ENCODE peak calls at places on chromosomes 16 and 17, in four cellular contexts. N is H9, D is trophoblast cell, R is H1. U is an unnamed sample.

GRCh38 chr17:19647697-19648474 is 665 bp upstream of the ALDH3A2 start:
- DNase-seq in D (peak; percentile 55), R (peak; percentile 82), N (peak; percentile 80), U (peak; percentile 92)

GRCh38 chr16:84992700-84993075 is 18.6 kb downstream of the ZDHHC7 start:
- DNase-seq in N (no peak), D (no peak), R (no peak), U (no peak)

GRCh38 chr16:1993731-1994131 is 4.0 kb downstream of the SYNGR3 start:
- DNase-seq in N (no peak), R (no peak), D (peak; percentile 36), U (no peak)

GRCh38 chr17:1252203-1252608 is 18.0 kb upstream of the BHLHA9 start:
- DNase-seq in N (no peak), R (no peak), D (no peak), U (peak; percentile 26)

GRCh38 chr17:76544123-76544915 is 4.5 kb downstream of the PRCD start:
- DNase-seq in N (peak; percentile 42), R (no peak), D (no peak), U (peak; percentile 88)

GRCh38 chr17:58329035-58329807 is 626 bp upstream of the TSPOAP1 start:
- DNase-seq in R (peak; percentile 69), N (no peak), D (peak; percentile 31), U (peak; percentile 42)

GRCh38 chr16:56423584-56424403 is 1.6 kb downstream of the AMFR start:
- DNase-seq in N (no peak), D (peak; percentile 41), R (no peak), U (peak; percentile 44)

GRCh38 chr17:73194514-73195222 is 1.8 kb downstream of the COG1 start:
- DNase-seq in R (no peak), N (no peak), D (peak; percentile 22), U (no peak)

GRCh38 chr17:69284646-69285045 is 42.3 kb downstream of the ABCA5 start:
- DNase-seq in N (no peak), D (no peak), R (no peak), U (no peak)

GRCh38 chr16:57017251-57017650 is 27.9 kb downstream of the NLRC5 start:
- DNase-seq in R (no peak), N (no peak), D (no peak), U (no peak)

GRCh38 chr17:55690105-55690508 is 32.6 kb downstream of the TMEM100 start:
- DNase-seq in N (no peak), R (no peak), D (peak; percentile 19), U (no peak)

GRCh38 chr16:19014456-19014855 is 30.7 kb downstream of the TMC7 start:
- DNase-seq in N (peak; percentile 37), R (no peak), D (no peak), U (peak; percentile 34)

GRCh38 chr16:3946604-3947180 is 66.2 kb upstream of the CREBBP start:
- DNase-seq in D (no peak), N (no peak), R (no peak), U (no peak)

GRCh38 chr17:72258711-72259110 is 137.9 kb downstream of the SOX9 start:
- DNase-seq in R (no peak), D (no peak), N (no peak), U (no peak)

GRCh38 chr17:39064374-39064773 is 87.1 kb downstream of the PLXDC1 start:
- DNase-seq in R (no peak), D (no peak), N (no peak), U (no peak)

GRCh38 chr16:79639576-79640311 is 39.2 kb upstream of the MAF start:
- DNase-seq in R (no peak), D (no peak), N (no peak), U (no peak)

GRCh38 chr17:50841949-50842354 is 6.6 kb downstream of the WFIKKN2 start:
- DNase-seq in D (peak; percentile 72), R (peak; percentile 90), N (peak; percentile 90), U (peak; percentile 81)

GRCh38 chr16:586645-587590 is 2.9 kb upstream of the RAB40C start:
- DNase-seq in R (no peak), D (peak; percentile 14), N (no peak), U (no peak)

GRCh38 chr17:28745777-28746473 is 2.1 kb downstream of the TRAF4 start:
- DNase-seq in D (peak; percentile 98), R (peak; percentile 62), N (peak; percentile 69), U (peak; percentile 83)

GRCh38 chr17:28747046-28747691 is 3.4 kb downstream of the TRAF4 start:
- DNase-seq in N (peak; percentile 52), D (peak; percentile 57), R (no peak), U (peak; percentile 78)

GRCh38 chr17:28745052-28745776 is 1.4 kb downstream of the TRAF4 start:
- DNase-seq in D (peak; percentile 54), N (peak; percentile 77), R (peak; percentile 65), U (peak; percentile 87)

GRCh38 chr17:28747801-28748750 is 4.3 kb downstream of the TRAF4 start:
- DNase-seq in R (no peak), N (peak; percentile 36), D (no peak), U (no peak)

GRCh38 chr17:28746611-28747045 is 2.8 kb downstream of the TRAF4 start:
- DNase-seq in N (peak; percentile 78), D (peak; percentile 76), R (peak; percentile 72), U (peak; percentile 62)
- H2AK5ac ChIP-seq in N (no peak overlapping the region), D (peak overlapping the region; percentile 75), R (peak overlapping the region; percentile 93), U (no peak overlapping the region)

GRCh38 chr17:56935461-56935860 is 21.6 kb upstream of the TRIM25 start:
- DNase-seq in N (no peak), D (no peak), R (no peak), U (no peak)
- H3K79me2 ChIP-seq in N (no peaks in the 10 kb centered on the region), D (no peaks in the 10 kb centered on the region), R (no peaks in the 10 kb centered on the region), U (no peaks in the 10 kb centered on the region)

DNA sequence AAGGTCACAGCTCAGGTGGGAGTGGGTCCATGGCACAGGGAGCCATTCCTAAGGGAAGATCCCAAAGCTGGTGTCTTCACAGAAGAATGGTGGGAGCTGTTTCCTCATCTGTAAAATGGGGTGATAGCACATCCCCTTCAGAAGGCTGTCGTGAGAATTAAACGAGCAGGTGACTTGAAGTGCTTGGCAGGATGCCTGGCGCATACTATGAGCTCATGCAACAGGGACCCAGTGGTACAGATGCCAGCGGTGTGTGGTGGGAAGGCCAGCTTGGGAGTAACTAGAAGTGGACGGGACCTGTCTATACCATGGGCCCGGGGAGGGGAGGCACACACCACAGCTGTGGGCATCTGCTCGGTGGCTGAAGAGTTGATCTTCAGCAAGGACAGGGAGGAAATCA is 189.3 kb upstream of the TNRC6C start:
- DNase-seq in D (no peak), N (no peak), R (no peak), U (no peak)
- H3K27ac ChIP-seq in D (no peak overlapping the region), N (no peak overlapping the region), R (no peak overlapping the region), U (no peak overlapping the region)

DNA sequence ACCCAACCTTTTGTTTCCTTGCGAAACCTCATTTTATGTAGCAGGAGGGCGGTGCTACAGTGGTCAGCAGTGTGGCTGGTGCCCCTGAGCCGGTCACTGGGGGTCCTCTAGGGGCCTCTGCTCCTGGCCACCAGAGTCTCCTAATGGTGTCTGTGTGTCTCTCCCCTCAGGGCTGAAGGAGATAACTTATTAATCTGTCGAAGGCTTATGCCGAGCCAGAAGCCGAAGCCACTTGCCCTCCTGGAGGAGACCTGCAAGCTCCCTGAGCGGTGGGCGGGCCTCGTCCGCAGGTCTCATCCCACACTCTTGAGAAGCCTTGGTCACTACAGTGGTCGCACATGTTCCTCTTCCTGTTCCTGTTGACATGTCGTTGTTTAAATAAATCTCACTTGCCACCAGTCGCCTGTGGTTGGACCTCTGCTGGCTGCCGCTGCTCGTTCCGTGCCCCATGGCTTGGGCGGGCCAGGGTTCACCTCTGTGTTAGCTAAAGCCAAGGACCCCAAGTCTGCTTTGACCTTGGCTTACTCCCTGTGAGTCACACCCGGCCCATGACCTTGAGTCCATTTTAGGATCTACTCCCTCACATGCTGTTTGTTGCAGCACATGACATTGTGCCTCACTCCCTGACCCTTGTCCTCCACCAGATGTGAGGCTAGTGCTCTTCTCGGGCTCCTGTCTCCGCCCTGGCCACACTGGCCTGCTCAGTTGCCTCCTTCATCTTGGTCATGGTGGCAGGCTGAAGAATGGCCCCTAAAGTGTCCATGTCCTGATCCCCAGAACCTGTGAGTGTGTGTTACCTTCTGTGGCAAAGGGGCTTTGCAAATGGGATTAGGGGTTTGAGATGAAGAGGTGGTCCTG is 38.7 kb upstream of the AQP8 start:
- DNase-seq in D (no peak), R (no peak), N (no peak), U (no peak)
- H2AK5ac ChIP-seq in D (no peak overlapping the region), R (no peak overlapping the region), N (no peak overlapping the region), U (no peak overlapping the region)

DNA sequence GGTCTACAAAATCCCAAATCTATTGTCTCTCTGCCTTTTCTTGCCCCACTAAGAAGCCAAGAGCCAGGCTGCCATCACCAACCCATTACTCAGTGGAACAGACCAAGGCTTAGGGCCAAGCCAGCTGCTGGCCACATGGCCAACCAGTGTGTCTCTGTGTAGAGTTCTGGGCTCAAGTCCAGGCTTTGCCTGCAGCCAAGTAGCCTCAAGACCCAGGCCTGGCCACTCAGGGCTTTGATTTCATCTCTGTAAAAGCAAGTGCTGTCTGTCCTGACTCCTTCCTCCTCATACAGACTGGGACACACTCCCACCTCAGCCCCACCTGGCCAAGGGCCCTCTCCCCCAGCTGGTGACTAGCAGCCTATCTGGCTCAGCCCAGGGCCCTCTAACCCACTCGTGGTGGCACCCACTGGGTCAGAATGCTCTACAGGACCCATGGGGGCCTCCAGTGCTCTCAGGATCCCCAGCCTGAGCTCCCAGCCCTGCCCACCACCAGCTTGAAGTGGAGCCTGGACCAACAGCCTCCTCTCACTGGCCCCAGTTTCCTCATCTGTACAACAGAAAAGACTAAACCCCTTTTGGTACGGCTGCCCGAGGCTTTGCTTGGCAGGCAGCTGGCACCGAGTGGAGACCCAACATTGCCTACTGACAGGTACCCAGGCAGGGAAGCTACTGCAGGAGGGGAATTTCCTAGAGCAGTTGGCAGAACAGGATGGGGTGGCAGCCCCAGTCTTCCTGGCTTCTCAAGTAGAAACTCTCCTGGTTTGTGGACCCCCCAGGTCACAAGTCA is 14.4 kb downstream of the SREBF1 start:
- DNase-seq in N (no peak), D (no peak), R (no peak), U (no peak)
- H3K79me2 ChIP-seq in N (peaks cover 6% of the 10 kb centered on the region), D (peaks cover 24% of the 10 kb centered on the region), R (peaks cover 4% of the 10 kb centered on the region), U (peaks cover 34% of the 10 kb centered on the region)

GRCh38 chr17:6574689-6575595 is 18.6 kb upstream of the PITPNM3 start:
- DNase-seq in D (peak; percentile 78), R (peak; percentile 52), N (no peak), U (peak; percentile 39)

GRCh38 chr17:6572997-6573396 is 16.6 kb upstream of the PITPNM3 start:
- DNase-seq in R (peak; percentile 41), N (no peak), D (no peak), U (no peak)

GRCh38 chr17:6576038-6576437 is 19.7 kb upstream of the PITPNM3 start:
- DNase-seq in N (no peak), R (no peak), D (no peak), U (no peak)

GRCh38 chr17:6575596-6575988 is 19.2 kb upstream of the PITPNM3 start:
- DNase-seq in N (no peak), D (no peak), R (no peak), U (no peak)

DNA sequence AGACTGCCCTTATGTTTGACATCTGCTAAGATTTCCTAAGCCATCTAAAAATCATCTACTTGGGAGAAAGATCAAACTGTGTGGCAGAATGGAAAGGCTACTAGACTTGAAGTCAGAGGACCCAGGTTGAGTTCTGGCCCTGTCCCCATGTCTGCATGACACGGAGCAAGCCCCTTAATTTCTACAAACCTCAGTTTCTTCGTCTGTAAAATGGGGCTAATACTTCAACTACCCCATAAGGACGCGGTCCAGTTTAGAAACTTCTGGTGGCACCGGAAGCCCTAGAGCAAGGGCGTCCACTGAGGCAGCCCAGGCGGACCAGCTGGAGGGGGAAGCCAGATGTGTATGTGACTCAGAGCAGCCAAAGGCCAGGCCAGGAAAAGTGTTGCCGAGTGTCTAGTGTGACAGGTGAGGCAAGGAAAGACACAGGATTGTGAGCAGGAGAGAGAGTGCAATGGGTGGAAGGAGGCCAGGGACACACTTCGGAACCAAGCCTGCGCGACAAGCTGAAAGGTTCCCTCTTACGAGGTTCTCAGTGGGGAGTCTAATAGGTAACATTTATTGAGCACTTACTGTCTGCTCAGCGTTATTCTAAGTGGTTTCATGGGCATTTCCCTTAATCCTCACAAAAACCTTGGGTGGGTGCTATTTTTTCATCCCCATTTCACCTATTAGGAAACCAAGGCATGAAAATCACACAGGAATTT is 17.8 kb upstream of the PITPNM3 start:
- DNase-seq in R (peak; percentile 33), N (no peak), D (no peak), U (no peak)
- H3K27ac ChIP-seq in R (no peak overlapping the region), N (no peak overlapping the region), D (no peak overlapping the region), U (no peak overlapping the region)